ENCODE peak calls at places on chromosomes 7 and 10, in four cellular contexts. One of them, this sample, is unnamed.

GRCh38 chr10:69636626-69637550 is 6.8 kb downstream of the FAM241B start:
- DNase-seq in lung: no peak
- DNase-seq in GM10248: no peak
- DNase-seq in RWPE1: peak
- DNase-seq in this sample: no peak

GRCh38 chr10:102068216-102068615 is 3.1 kb downstream of the HPS6 start:
- DNase-seq in GM10248: no peak
- DNase-seq in RWPE1: no peak
- DNase-seq in lung: no peak
- DNase-seq in this sample: no peak

GRCh38 chr10:132257271-132257670 is 50.5 kb downstream of the STK32C start:
- DNase-seq in RWPE1: peak
- DNase-seq in lung: no peak
- DNase-seq in GM10248: no peak
- DNase-seq in this sample: no peak

GRCh38 chr7:158525648-158526484 is 61.8 kb downstream of the PTPRN2 start:
- DNase-seq in RWPE1: no peak
- DNase-seq in lung: no peak
- DNase-seq in GM10248: no peak
- DNase-seq in this sample: no peak

GRCh38 chr7:77866370-77866769 is 67.8 kb downstream of the PHTF2 start:
- DNase-seq in lung: no peak
- DNase-seq in RWPE1: no peak
- DNase-seq in GM10248: no peak
- DNase-seq in this sample: no peak

GRCh38 chr7:128176696-128177095 is 64.4 kb upstream of the LEP start:
- DNase-seq in RWPE1: no peak
- DNase-seq in lung: no peak
- DNase-seq in GM10248: no peak
- DNase-seq in this sample: no peak

GRCh38 chr10:27192284-27192683 is 37.1 kb downstream of the MASTL start:
- DNase-seq in GM10248: no peak
- DNase-seq in lung: no peak
- DNase-seq in RWPE1: peak
- DNase-seq in this sample: no peak

GRCh38 chr7:137084607-137085380 is 216.3 kb downstream of the CHRM2 start:
- DNase-seq in lung: no peak
- DNase-seq in GM10248: no peak
- DNase-seq in RWPE1: no peak
- DNase-seq in this sample: no peak

GRCh38 chr7:41889040-41889439 is 186.2 kb upstream of the INHBA start:
- DNase-seq in RWPE1: no peak
- DNase-seq in lung: no peak
- DNase-seq in GM10248: peak
- DNase-seq in this sample: no peak

GRCh38 chr10:125084191-125085186 is 75.9 kb downstream of the CTBP2 start:
- DNase-seq in lung: peak
- DNase-seq in RWPE1: peak
- DNase-seq in GM10248: no peak
- DNase-seq in this sample: peak

GRCh38 chr10:98456688-98457482 is 10.2 kb upstream of the HPS1 start:
- DNase-seq in RWPE1: no peak
- DNase-seq in lung: no peak
- DNase-seq in GM10248: no peak
- DNase-seq in this sample: no peak

GRCh38 chr10:119270893-119271361 is 63.6 kb downstream of the GRK5 start:
- DNase-seq in lung: peak
- DNase-seq in GM10248: peak
- DNase-seq in RWPE1: peak
- DNase-seq in this sample: peak

GRCh38 chr10:122468923-122469781 is 7.8 kb downstream of the HTRA1 start:
- DNase-seq in lung: no peak
- DNase-seq in RWPE1: peak
- DNase-seq in GM10248: no peak
- DNase-seq in this sample: peak

GRCh38 chr7:157008206-157009169 is 2.0 kb downstream of the MNX1 start:
- DNase-seq in GM10248: no peak
- DNase-seq in RWPE1: no peak
- DNase-seq in lung: no peak
- DNase-seq in this sample: no peak

GRCh38 chr10:84138478-84139125 is 707 bp upstream of the GHITM start:
- DNase-seq in RWPE1: no peak
- DNase-seq in GM10248: peak
- DNase-seq in lung: no peak
- DNase-seq in this sample: no peak

GRCh38 chr7:129376076-129376777 is 58.0 kb upstream of the STRIP2 start:
- DNase-seq in GM10248: peak
- DNase-seq in RWPE1: peak
- DNase-seq in lung: peak
- DNase-seq in this sample: no peak

GRCh38 chr10:132859084-132859855 is 73.3 kb upstream of the NKX6-2 start:
- DNase-seq in RWPE1: no peak
- DNase-seq in lung: no peak
- DNase-seq in GM10248: no peak
- DNase-seq in this sample: no peak

GRCh38 chr10:31912289-31912688 is 16.3 kb downstream of the ARHGAP12 start:
- DNase-seq in GM10248: no peak
- DNase-seq in lung: no peak
- DNase-seq in RWPE1: peak
- DNase-seq in this sample: no peak

GRCh38 chr7:732094-732541 is 5.0 kb upstream of the PRKAR1B start:
- DNase-seq in RWPE1: peak
- DNase-seq in lung: no peak
- DNase-seq in GM10248: no peak
- DNase-seq in this sample: no peak

GRCh38 chr10:17836917-17837316 is 27.8 kb downstream of the MRC1 start:
- DNase-seq in RWPE1: no peak
- DNase-seq in lung: peak
- DNase-seq in GM10248: no peak
- DNase-seq in this sample: no peak

GRCh38 chr7:77479536-77480088 is 57.5 kb upstream of the PTPN12 start:
- DNase-seq in RWPE1: no peak
- DNase-seq in GM10248: no peak
- DNase-seq in lung: no peak
- DNase-seq in this sample: no peak

GRCh38 chr7:135704074-135704473 is 23.9 kb downstream of the SLC13A4 start:
- DNase-seq in GM10248: no peak
- DNase-seq in RWPE1: no peak
- DNase-seq in lung: no peak
- DNase-seq in this sample: no peak
- TF ChIP-seq CTCF in GM10248: peak
- TF ChIP-seq CTCF in RWPE1: no peak
- TF ChIP-seq CTCF in lung: no peak
- TF ChIP-seq CTCF in this sample: no peak

GRCh38 chr10:24513155-24513554 is 210.5 kb downstream of the ARHGAP21 start:
- DNase-seq in RWPE1: no peak
- DNase-seq in GM10248: no peak
- DNase-seq in lung: no peak
- DNase-seq in this sample: no peak
- TF ChIP-seq CTCF in RWPE1: no peak
- TF ChIP-seq CTCF in GM10248: peak
- TF ChIP-seq CTCF in lung: no peak
- TF ChIP-seq CTCF in this sample: no peak

GRCh38 chr7:104453190-104453589 is 124.8 kb downstream of the LHFPL3 start:
- DNase-seq in GM10248: no peak
- DNase-seq in lung: no peak
- DNase-seq in RWPE1: no peak
- DNase-seq in this sample: no peak
- TF ChIP-seq CTCF in GM10248: no peak
- TF ChIP-seq CTCF in lung: no peak
- TF ChIP-seq CTCF in RWPE1: no peak
- TF ChIP-seq CTCF in this sample: no peak

GRCh38 chr10:75778665-75779064 is 347.2 kb downstream of the LRMDA start:
- DNase-seq in lung: no peak
- DNase-seq in RWPE1: no peak
- DNase-seq in GM10248: no peak
- DNase-seq in this sample: no peak
- TF ChIP-seq CTCF in lung: no peak
- TF ChIP-seq CTCF in RWPE1: no peak
- TF ChIP-seq CTCF in GM10248: no peak
- TF ChIP-seq CTCF in this sample: no peak

This sample was measured in uterus.